ENCODE peak calls at places on chromosomes 1 and 21, in six cellular contexts. U is hepatocyte, I is neural progenitor cell, X is A673, J is fibroblast of lung, V is HepG2. M is an unnamed sample.

GRCh38 chr1:32274646-32275340 is 17.1 kb upstream of the HDAC1 start:
- DNase-seq in U (no peak), V (no peak), J (no peak), X (no peak), I (no peak), M (no peak)

GRCh38 chr1:38271116-38271633 is 224.6 kb upstream of the POU3F1 start:
- DNase-seq in J (no peak), V (no peak), X (no peak), U (no peak), I (no peak), M (no peak)

GRCh38 chr1:50488403-50488802 is 65.2 kb upstream of the DMRTA2 start:
- DNase-seq in I (no peak), X (no peak), U (no peak), V (no peak), J (peak; percentile 8), M (no peak)

GRCh38 chr1:67134692-67135091 is at the start of gene C1orf141:
- DNase-seq in J (no peak), V (no peak), I (peak; percentile 77), X (no peak), U (no peak), M (no peak)

GRCh38 chr1:113390871-113391642 is 742 bp downstream of the MAGI3 start:
- DNase-seq in V (no peak), I (peak; percentile 61), J (no peak), X (peak; percentile 39), U (peak; percentile 65), M (peak; percentile 55)

GRCh38 chr21:33018707-33019455 is 6.9 kb upstream of the OLIG2 start:
- DNase-seq in I (no peak), V (no peak), J (no peak), U (no peak), X (no peak), M (no peak)

GRCh38 chr1:244863491-244864252 is 671 bp downstream of the HNRNPU start:
- DNase-seq in J (no peak), X (no peak), U (no peak), I (no peak), V (no peak), M (no peak)

GRCh38 chr21:14591277-14591876 is 45.3 kb upstream of the SAMSN1 start:
- DNase-seq in X (no peak), J (no peak), V (no peak), I (no peak), U (no peak), M (no peak)

GRCh38 chr1:46197551-46198025 is 646 bp downstream of the POMGNT1 start:
- DNase-seq in X (no peak), U (no peak), J (no peak), I (no peak), V (no peak), M (no peak)

GRCh38 chr1:36351222-36351977 is 28.0 kb upstream of the EVA1B start:
- DNase-seq in V (no peak), I (peak; percentile 91), U (peak; percentile 49), J (peak; percentile 93), X (peak; percentile 55), M (no peak)

GRCh38 chr1:154590756-154591155 is 17.2 kb downstream of the ADAR start:
- DNase-seq in I (no peak), J (no peak), X (no peak), V (no peak), U (no peak), M (no peak)

GRCh38 chr1:170114916-170115315 is 30.8 kb upstream of the NTMT2 start:
- DNase-seq in J (peak; percentile 46), V (no peak), U (peak; percentile 34), I (peak; percentile 57), X (peak; percentile 54), M (peak; percentile 27)

GRCh38 chr21:43195131-43196021 is 26.6 kb downstream of the CRYAA start:
- DNase-seq in V (no peak), I (no peak), U (peak; percentile 25), X (no peak), J (no peak), M (no peak)

GRCh38 chr1:168469690-168470089 is 74.1 kb downstream of the XCL2 start:
- DNase-seq in J (peak; percentile 94), X (peak; percentile 93), U (peak; percentile 16), I (no peak), V (no peak), M (peak; percentile 41)

GRCh38 chr1:230153655-230154296 is 86.7 kb downstream of the GALNT2 start:
- DNase-seq in J (peak; percentile 74), U (peak; percentile 41), X (peak; percentile 88), I (peak; percentile 65), V (peak; percentile 73), M (no peak)

GRCh38 chr1:204286841-204287387 is 72.8 kb downstream of the PLEKHA6 start:
- DNase-seq in X (peak; percentile 54), U (peak; percentile 50), I (no peak), J (no peak), V (no peak), M (peak; percentile 70)

GRCh38 chr1:111334169-111334568 is 43.5 kb downstream of the CHIA start:
- DNase-seq in I (peak; percentile 64), U (peak; percentile 57), V (peak; percentile 50), X (peak; percentile 28), J (peak; percentile 36), M (peak; percentile 60)

GRCh38 chr1:10910490-10911273 is 101.8 kb upstream of the TARDBP start:
- DNase-seq in U (no peak), X (no peak), J (no peak), I (no peak), V (peak; percentile 16), M (no peak)

GRCh38 chr1:62210960-62211359 is 16.3 kb downstream of the L1TD1 start:
- DNase-seq in V (no peak), X (no peak), J (no peak), I (no peak), U (no peak), M (no peak)

GRCh38 chr1:99546432-99547416 is 99.2 kb upstream of the PALMD start:
- DNase-seq in V (no peak), X (no peak), I (no peak), J (peak; percentile 44), U (no peak), M (no peak)

GRCh38 chr21:42125571-42126544 is 54.7 kb downstream of the UMODL1 start:
- DNase-seq in V (peak; percentile 39), U (peak; percentile 61), I (peak; percentile 43), J (peak; percentile 63), X (peak; percentile 30), M (peak; percentile 84)

GRCh38 chr1:116988248-116988647 is 13.3 kb upstream of the CD101 start:
- DNase-seq in J (peak; percentile 80), V (no peak), X (peak; percentile 9), I (no peak), U (no peak), M (no peak)

GRCh38 chr1:231162970-231163830 is 1.3 kb downstream of the TRIM67 start:
- DNase-seq in V (no peak), I (peak; percentile 60), J (no peak), U (no peak), X (no peak), M (no peak)

GRCh38 chr1:231159963-231160761 is 1.7 kb upstream of the TRIM67 start:
- DNase-seq in I (no peak), V (no peak), X (no peak), U (no peak), J (no peak), M (no peak)

GRCh38 chr1:231162300-231162969 is 577 bp downstream of the TRIM67 start:
- DNase-seq in X (no peak), J (peak; percentile 62), I (peak; percentile 85), U (peak; percentile 74), V (peak; percentile 5), M (no peak)

GRCh38 chr1:231160851-231161710 is 777 bp upstream of the TRIM67 start:
- DNase-seq in V (no peak), J (no peak), U (no peak), X (no peak), I (peak; percentile 40), M (no peak)

DNA sequence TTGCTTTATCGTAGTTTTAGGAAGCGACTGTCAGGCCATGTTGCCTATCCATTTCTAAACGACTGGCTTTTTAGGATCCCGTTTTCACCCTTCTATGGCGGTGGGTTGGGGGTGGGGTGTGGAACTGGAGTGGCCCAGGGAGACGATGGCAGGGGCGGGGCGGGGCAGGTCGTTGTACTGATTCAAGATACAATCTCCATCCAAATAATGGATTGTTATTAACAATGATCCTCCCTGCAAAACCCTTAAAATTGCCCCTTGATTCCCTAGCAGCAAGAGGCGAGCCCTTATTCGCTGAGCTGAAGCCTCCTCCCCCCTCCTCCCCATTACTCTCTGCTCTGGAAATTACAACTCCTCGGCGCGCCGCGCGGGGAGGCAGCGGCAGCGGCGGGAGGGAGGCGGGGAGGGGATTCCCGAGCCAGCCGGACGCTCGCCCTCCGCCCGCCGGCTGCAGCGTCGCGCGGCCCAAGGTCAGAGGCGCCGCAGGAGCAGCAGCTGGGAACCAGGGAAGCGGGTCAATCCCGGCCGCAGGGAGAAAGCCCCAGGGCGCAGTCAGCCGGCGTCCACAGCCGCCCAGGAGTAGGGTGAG is at the start of gene TRIM67:
- DNase-seq in J (peak; percentile 11), X (peak; percentile 15), V (peak; percentile 7), U (peak; percentile 60), I (peak; percentile 74), M (no peak)
- TF ChIP-seq EZH2 in J (peak; percentile 20), X (peak; percentile 33), V (no peak), U (no peak), I (peak; percentile 73), M (no peak)

DNA sequence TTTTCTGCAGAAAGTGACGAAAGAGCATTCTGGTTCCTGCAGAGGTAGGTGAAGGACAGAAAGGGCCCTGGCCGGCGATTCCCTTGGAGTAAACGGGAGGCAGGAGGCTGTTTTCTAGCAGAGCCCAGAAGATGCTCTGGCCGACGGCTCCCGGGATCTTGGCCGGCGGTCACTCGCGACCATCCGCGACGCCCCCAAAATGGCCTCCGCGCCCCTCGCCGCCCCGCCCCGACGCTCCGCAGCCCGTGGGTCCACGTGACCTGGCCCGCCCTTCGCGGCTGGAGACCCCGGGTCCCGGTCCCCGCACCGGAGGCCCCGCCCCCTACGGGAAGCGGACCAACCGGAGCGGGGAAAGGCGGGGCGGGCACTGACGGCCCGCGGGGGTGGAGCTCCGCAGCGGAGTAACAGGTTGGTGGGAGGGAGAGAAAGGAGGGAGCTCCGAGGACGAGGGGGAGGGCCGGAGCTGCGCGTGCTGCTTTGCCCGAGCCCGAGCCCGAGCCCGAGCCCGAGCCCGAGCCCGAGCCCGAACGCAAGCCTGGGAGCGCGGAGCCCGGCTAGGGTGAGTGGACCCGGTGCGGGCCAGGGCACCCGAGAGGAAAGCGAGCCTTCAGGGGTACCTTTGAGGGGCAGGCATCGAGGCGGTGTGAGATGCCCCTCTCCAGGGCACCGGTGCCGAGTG is at the start of gene CGN:
- DNase-seq in U (peak; percentile 97), J (peak; percentile 76), V (peak; percentile 73), X (peak; percentile 97), I (peak; percentile 99), M (peak; percentile 95)
- TF ChIP-seq EZH2 in U (no peak), J (no peak), V (no peak), X (no peak), I (no peak), M (no peak)

GRCh38 chr1:228378453-228379164 is 28.0 kb downstream of the TRIM11 start:
- DNase-seq in I (peak; percentile 83), X (peak; percentile 74), U (peak; percentile 88), V (no peak), J (peak; percentile 69), M (no peak)
- TF ChIP-seq EZH2 in I (peak; percentile 63), X (no peak), U (no peak), V (no peak), J (no peak), M (no peak)

DNA sequence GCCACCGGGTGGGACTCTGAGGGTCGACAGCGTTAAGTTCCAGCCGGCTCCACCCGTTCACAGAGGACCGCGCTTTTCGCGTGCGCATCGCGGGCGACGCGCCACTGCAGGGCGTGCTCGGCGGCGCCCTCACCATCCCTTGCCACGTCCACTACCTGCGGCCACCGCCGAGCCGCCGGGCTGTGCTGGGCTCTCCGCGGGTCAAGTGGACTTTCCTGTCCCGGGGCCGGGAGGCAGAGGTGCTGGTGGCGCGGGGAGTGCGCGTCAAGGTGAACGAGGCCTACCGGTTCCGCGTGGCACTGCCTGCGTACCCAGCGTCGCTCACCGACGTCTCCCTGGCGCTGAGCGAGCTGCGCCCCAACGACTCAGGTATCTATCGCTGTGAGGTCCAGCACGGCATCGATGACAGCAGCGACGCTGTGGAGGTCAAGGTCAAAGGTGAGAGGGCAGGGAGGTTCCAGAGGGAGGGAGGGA is 4.9 kb downstream of the BCAN start:
- DNase-seq in J (no peak), I (no peak), U (no peak), X (no peak), V (no peak), M (no peak)
- TF ChIP-seq EZH2 in J (peak; percentile 80), I (no peak), U (no peak), X (no peak), V (no peak), M (no peak)

M was measured in DND-41.